ENCODE peak calls at places on chromosomes 11 and 22, in six cellular contexts. K is astrocyte of the cerebellum, T is EH, Q is GDM1, F is H1, S is upper lobe of right lung. C is an unnamed sample.

GRCh38 chr11:73404048-73404447 is 27.8 kb downstream of the RELT start:
- DNase-seq in K (no peak), T (peak; percentile 69), Q (peak; percentile 16), F (no peak), S (no peak), C (peak; percentile 48)

GRCh38 chr11:113796663-113797259 is 17.2 kb downstream of the CLDN25 start:
- DNase-seq in K (peak; percentile 31), T (peak; percentile 62), Q (no peak), F (no peak), S (no peak), C (no peak)

GRCh38 chr11:59761985-59762384 is 6.8 kb downstream of the STX3 start:
- DNase-seq in K (no peak), T (no peak), Q (no peak), F (no peak), S (no peak), C (no peak)

GRCh38 chr11:9142732-9143131 is 51.3 kb upstream of the SCUBE2 start:
- DNase-seq in K (no peak), T (no peak), Q (no peak), F (no peak), S (no peak), C (no peak)

GRCh38 chr11:33182246-33182878 is 21.1 kb upstream of the CSTF3 start:
- DNase-seq in K (no peak), T (no peak), Q (no peak), F (no peak), S (no peak), C (no peak)

GRCh38 chr11:46142561-46142960 is 21.3 kb upstream of the PHF21A start:
- DNase-seq in K (no peak), T (no peak), Q (no peak), F (no peak), S (no peak), C (no peak)

GRCh38 chr22:49740242-49740641 is 87.4 kb downstream of the BRD1 start:
- DNase-seq in K (no peak), T (no peak), Q (no peak), F (no peak), S (no peak), C (peak; percentile 39)

GRCh38 chr11:102971766-102972165 is 16.2 kb upstream of the MMP13 start:
- DNase-seq in K (peak; percentile 18), T (peak; percentile 83), Q (no peak), F (no peak), S (no peak), C (no peak)

GRCh38 chr11:27812341-27812740 is 112.1 kb upstream of the BDNF start:
- DNase-seq in K (no peak), T (peak; percentile 68), Q (no peak), F (no peak), S (no peak), C (no peak)

GRCh38 chr11:85752201-85752889 is 58.6 kb downstream of the SYTL2 start:
- DNase-seq in K (no peak), T (no peak), Q (no peak), F (no peak), S (no peak), C (no peak)

GRCh38 chr22:31556627-31557203 is 60.4 kb downstream of the SFI1 start:
- DNase-seq in K (peak; percentile 18), T (peak; percentile 55), Q (no peak), F (no peak), S (no peak), C (no peak)

GRCh38 chr11:11313902-11314692 is 39.0 kb downstream of the CSNK2A3 start:
- DNase-seq in K (no peak), T (no peak), Q (no peak), F (no peak), S (no peak), C (no peak)

GRCh38 chr11:32427935-32428664 is 7.2 kb downstream of the WT1 start:
- DNase-seq in K (no peak), T (no peak), Q (no peak), F (no peak), S (no peak), C (no peak)

GRCh38 chr11:2944953-2945756 is 15.9 kb upstream of the PHLDA2 start:
- DNase-seq in K (peak; percentile 90), T (peak; percentile 92), Q (no peak), F (peak; percentile 39), S (peak; percentile 97), C (peak; percentile 92)

GRCh38 chr11:64229090-64229958 is 1.0 kb upstream of the DNAJC4 start:
- DNase-seq in K (no peak), T (no peak), Q (no peak), F (no peak), S (peak; percentile 54), C (no peak)

GRCh38 chr11:93648168-93648567 is 13.3 kb upstream of the CEP295 start:
- DNase-seq in K (no peak), T (peak; percentile 42), Q (no peak), F (no peak), S (no peak), C (no peak)

GRCh38 chr11:45658292-45658991 is 7.0 kb downstream of the CHST1 start:
- DNase-seq in K (no peak), T (peak; percentile 79), Q (no peak), F (peak; percentile 50), S (peak; percentile 73), C (no peak)

GRCh38 chr11:73361953-73362776 is 14.0 kb upstream of the RELT start:
- DNase-seq in K (no peak), T (no peak), Q (no peak), F (peak; percentile 65), S (no peak), C (no peak)

GRCh38 chr22:24580276-24580675 is 12.6 kb downstream of the LRRC75B start:
- DNase-seq in K (no peak), T (peak; percentile 79), Q (no peak), F (no peak), S (no peak), C (no peak)

GRCh38 chr11:78040691-78041379 is 17.8 kb upstream of the KCTD14 start:
- DNase-seq in K (no peak), T (peak; percentile 43), Q (no peak), F (no peak), S (no peak), C (no peak)

GRCh38 chr22:39994566-39995345 is at the start of gene FAM83F:
- DNase-seq in K (no peak), T (no peak), Q (no peak), F (no peak), S (no peak), C (no peak)